ENCODE peak calls at places on chromosomes 12 and 14, in eight cellular contexts. One of them, this sample, is unnamed.

GRCh38 chr12:118290130-118290529 is 82.6 kb downstream of the TAOK3 start:
- DNase-seq in CD8-positive, alpha-beta T cell: no peak
- DNase-seq in breast epithelium: no peak
- DNase-seq in fibroblast of lung: peak
- DNase-seq in colonic mucosa: no peak
- DNase-seq in K562: no peak
- DNase-seq in A549: no peak
- DNase-seq in sigmoid colon: no peak
- DNase-seq in this sample: no peak

GRCh38 chr12:56457817-56458216 is 3.4 kb upstream of the MIP start:
- DNase-seq in breast epithelium: no peak
- DNase-seq in colonic mucosa: no peak
- DNase-seq in fibroblast of lung: no peak
- DNase-seq in A549: no peak
- DNase-seq in CD8-positive, alpha-beta T cell: no peak
- DNase-seq in sigmoid colon: no peak
- DNase-seq in K562: no peak
- DNase-seq in this sample: no peak

GRCh38 chr14:89302396-89302950 is 114.6 kb downstream of the FOXN3 start:
- DNase-seq in K562: no peak
- DNase-seq in sigmoid colon: no peak
- DNase-seq in fibroblast of lung: no peak
- DNase-seq in breast epithelium: no peak
- DNase-seq in colonic mucosa: no peak
- DNase-seq in A549: no peak
- DNase-seq in CD8-positive, alpha-beta T cell: no peak
- DNase-seq in this sample: no peak

GRCh38 chr14:89848165-89848564 is 106.4 kb downstream of the EFCAB11 start:
- DNase-seq in CD8-positive, alpha-beta T cell: no peak
- DNase-seq in sigmoid colon: no peak
- DNase-seq in K562: no peak
- DNase-seq in fibroblast of lung: peak
- DNase-seq in A549: no peak
- DNase-seq in colonic mucosa: no peak
- DNase-seq in breast epithelium: no peak
- DNase-seq in this sample: no peak

GRCh38 chr12:107436376-107436775 is 249.2 kb upstream of the PWP1 start:
- DNase-seq in colonic mucosa: no peak
- DNase-seq in A549: peak
- DNase-seq in CD8-positive, alpha-beta T cell: no peak
- DNase-seq in breast epithelium: no peak
- DNase-seq in sigmoid colon: no peak
- DNase-seq in fibroblast of lung: peak
- DNase-seq in K562: no peak
- DNase-seq in this sample: no peak

GRCh38 chr12:10170199-10170598 is 1.7 kb downstream of the OLR1 start:
- DNase-seq in A549: no peak
- DNase-seq in CD8-positive, alpha-beta T cell: no peak
- DNase-seq in fibroblast of lung: no peak
- DNase-seq in colonic mucosa: no peak
- DNase-seq in breast epithelium: no peak
- DNase-seq in sigmoid colon: no peak
- DNase-seq in K562: no peak
- DNase-seq in this sample: no peak

GRCh38 chr12:43079481-43079880 is 472.5 kb downstream of the ADAMTS20 start:
- DNase-seq in sigmoid colon: no peak
- DNase-seq in K562: no peak
- DNase-seq in CD8-positive, alpha-beta T cell: no peak
- DNase-seq in breast epithelium: no peak
- DNase-seq in colonic mucosa: no peak
- DNase-seq in fibroblast of lung: no peak
- DNase-seq in A549: no peak
- DNase-seq in this sample: no peak

GRCh38 chr12:131041968-131042847 is 88.5 kb downstream of the ADGRD1 start:
- DNase-seq in breast epithelium: no peak
- DNase-seq in sigmoid colon: no peak
- DNase-seq in CD8-positive, alpha-beta T cell: no peak
- DNase-seq in K562: no peak
- DNase-seq in A549: no peak
- DNase-seq in fibroblast of lung: no peak
- DNase-seq in colonic mucosa: no peak
- DNase-seq in this sample: no peak

GRCh38 chr14:76917158-76917596 is 91.0 kb downstream of the LRRC74A start:
- DNase-seq in breast epithelium: no peak
- DNase-seq in sigmoid colon: peak
- DNase-seq in fibroblast of lung: peak
- DNase-seq in K562: peak
- DNase-seq in CD8-positive, alpha-beta T cell: no peak
- DNase-seq in colonic mucosa: peak
- DNase-seq in A549: peak
- DNase-seq in this sample: peak

GRCh38 chr12:111178194-111179081 is 190.5 kb downstream of the PHETA1 start:
- DNase-seq in A549: no peak
- DNase-seq in CD8-positive, alpha-beta T cell: no peak
- DNase-seq in fibroblast of lung: peak
- DNase-seq in breast epithelium: no peak
- DNase-seq in sigmoid colon: no peak
- DNase-seq in colonic mucosa: no peak
- DNase-seq in K562: no peak
- DNase-seq in this sample: no peak

GRCh38 chr14:57008534-57008933 is 198.3 kb upstream of the OTX2 start:
- DNase-seq in K562: no peak
- DNase-seq in A549: no peak
- DNase-seq in colonic mucosa: no peak
- DNase-seq in breast epithelium: no peak
- DNase-seq in sigmoid colon: no peak
- DNase-seq in fibroblast of lung: no peak
- DNase-seq in CD8-positive, alpha-beta T cell: no peak
- DNase-seq in this sample: no peak

GRCh38 chr14:52950410-52950897 is 396 bp downstream of the FERMT2 start:
- DNase-seq in sigmoid colon: peak
- DNase-seq in K562: peak
- DNase-seq in colonic mucosa: peak
- DNase-seq in fibroblast of lung: peak
- DNase-seq in CD8-positive, alpha-beta T cell: no peak
- DNase-seq in breast epithelium: peak
- DNase-seq in A549: peak
- DNase-seq in this sample: peak

GRCh38 chr12:111645433-111645832 is 40.3 kb downstream of the BRAP start:
- DNase-seq in K562: no peak
- DNase-seq in fibroblast of lung: peak
- DNase-seq in A549: no peak
- DNase-seq in colonic mucosa: no peak
- DNase-seq in CD8-positive, alpha-beta T cell: no peak
- DNase-seq in sigmoid colon: no peak
- DNase-seq in breast epithelium: no peak
- DNase-seq in this sample: no peak

GRCh38 chr14:35144029-35144428 is 21.7 kb downstream of the PRORP start:
- DNase-seq in breast epithelium: no peak
- DNase-seq in A549: no peak
- DNase-seq in CD8-positive, alpha-beta T cell: no peak
- DNase-seq in sigmoid colon: no peak
- DNase-seq in colonic mucosa: no peak
- DNase-seq in K562: no peak
- DNase-seq in fibroblast of lung: no peak
- DNase-seq in this sample: no peak

GRCh38 chr14:93302688-93303581 is 29.9 kb downstream of the BTBD7 start:
- DNase-seq in CD8-positive, alpha-beta T cell: no peak
- DNase-seq in breast epithelium: no peak
- DNase-seq in A549: no peak
- DNase-seq in K562: no peak
- DNase-seq in fibroblast of lung: no peak
- DNase-seq in sigmoid colon: no peak
- DNase-seq in colonic mucosa: no peak
- DNase-seq in this sample: no peak

GRCh38 chr14:95518045-95518751 is 1.7 kb upstream of the SYNE3 start:
- DNase-seq in sigmoid colon: no peak
- DNase-seq in CD8-positive, alpha-beta T cell: no peak
- DNase-seq in breast epithelium: no peak
- DNase-seq in fibroblast of lung: no peak
- DNase-seq in colonic mucosa: no peak
- DNase-seq in A549: no peak
- DNase-seq in K562: no peak
- DNase-seq in this sample: peak

GRCh38 chr12:49050507-49051372 is 9.9 kb downstream of the KMT2D start:
- DNase-seq in fibroblast of lung: no peak
- DNase-seq in K562: no peak
- DNase-seq in sigmoid colon: no peak
- DNase-seq in A549: no peak
- DNase-seq in breast epithelium: no peak
- DNase-seq in CD8-positive, alpha-beta T cell: no peak
- DNase-seq in colonic mucosa: no peak
- DNase-seq in this sample: peak

GRCh38 chr12:3641428-3641883 is 111.5 kb downstream of the CRACR2A start:
- DNase-seq in K562: no peak
- DNase-seq in A549: no peak
- DNase-seq in CD8-positive, alpha-beta T cell: no peak
- DNase-seq in fibroblast of lung: peak
- DNase-seq in sigmoid colon: no peak
- DNase-seq in colonic mucosa: no peak
- DNase-seq in breast epithelium: no peak
- DNase-seq in this sample: no peak

GRCh38 chr12:96106137-96106536 is 70.8 kb upstream of the LTA4H start:
- DNase-seq in K562: no peak
- DNase-seq in sigmoid colon: no peak
- DNase-seq in A549: no peak
- DNase-seq in fibroblast of lung: no peak
- DNase-seq in CD8-positive, alpha-beta T cell: no peak
- DNase-seq in colonic mucosa: no peak
- DNase-seq in breast epithelium: no peak
- DNase-seq in this sample: no peak

GRCh38 chr12:98645572-98646067 is 530 bp downstream of the APAF1 start:
- DNase-seq in A549: peak
- DNase-seq in colonic mucosa: peak
- DNase-seq in K562: peak
- DNase-seq in fibroblast of lung: no peak
- DNase-seq in CD8-positive, alpha-beta T cell: no peak
- DNase-seq in sigmoid colon: peak
- DNase-seq in breast epithelium: no peak
- DNase-seq in this sample: no peak
- H3K4me3 ChIP-seq in A549: peak
- H3K4me3 ChIP-seq in colonic mucosa: peak
- H3K4me3 ChIP-seq in K562: peak
- H3K4me3 ChIP-seq in fibroblast of lung: peak
- H3K4me3 ChIP-seq in CD8-positive, alpha-beta T cell: peak
- H3K4me3 ChIP-seq in sigmoid colon: peak
- H3K4me3 ChIP-seq in breast epithelium: peak
- H3K4me3 ChIP-seq in this sample: peak

DNA sequence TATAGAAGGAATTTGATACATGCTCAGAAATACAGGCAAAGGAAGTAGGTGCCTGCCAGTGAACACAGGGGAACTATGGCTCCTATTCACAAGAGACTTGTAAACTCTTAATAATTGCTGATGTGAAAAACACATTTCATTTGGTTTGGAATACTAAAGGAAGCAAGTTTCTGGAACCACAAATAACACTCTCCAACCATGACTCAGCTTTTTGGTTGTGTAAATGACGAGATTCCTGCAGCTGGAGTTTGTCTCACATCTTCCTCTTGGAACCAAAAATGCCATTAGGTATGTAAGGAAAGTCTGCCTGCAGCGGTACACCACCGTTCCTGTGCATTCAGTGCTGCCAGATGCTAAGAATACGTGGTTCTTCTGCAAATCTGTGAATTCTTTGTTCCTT is 4.5 kb upstream of the OR11H6 start:
- DNase-seq in fibroblast of lung: no peak
- DNase-seq in sigmoid colon: no peak
- DNase-seq in K562: no peak
- DNase-seq in A549: no peak
- DNase-seq in CD8-positive, alpha-beta T cell: no peak
- DNase-seq in breast epithelium: no peak
- DNase-seq in colonic mucosa: no peak
- DNase-seq in this sample: no peak
- H3K27ac ChIP-seq in fibroblast of lung: no peak
- H3K27ac ChIP-seq in sigmoid colon: no peak
- H3K27ac ChIP-seq in K562: no peak
- H3K27ac ChIP-seq in A549: peak
- H3K27ac ChIP-seq in CD8-positive, alpha-beta T cell: no peak
- H3K27ac ChIP-seq in breast epithelium: no peak
- H3K27ac ChIP-seq in colonic mucosa: no peak
- H3K27ac ChIP-seq in this sample: no peak

DNA sequence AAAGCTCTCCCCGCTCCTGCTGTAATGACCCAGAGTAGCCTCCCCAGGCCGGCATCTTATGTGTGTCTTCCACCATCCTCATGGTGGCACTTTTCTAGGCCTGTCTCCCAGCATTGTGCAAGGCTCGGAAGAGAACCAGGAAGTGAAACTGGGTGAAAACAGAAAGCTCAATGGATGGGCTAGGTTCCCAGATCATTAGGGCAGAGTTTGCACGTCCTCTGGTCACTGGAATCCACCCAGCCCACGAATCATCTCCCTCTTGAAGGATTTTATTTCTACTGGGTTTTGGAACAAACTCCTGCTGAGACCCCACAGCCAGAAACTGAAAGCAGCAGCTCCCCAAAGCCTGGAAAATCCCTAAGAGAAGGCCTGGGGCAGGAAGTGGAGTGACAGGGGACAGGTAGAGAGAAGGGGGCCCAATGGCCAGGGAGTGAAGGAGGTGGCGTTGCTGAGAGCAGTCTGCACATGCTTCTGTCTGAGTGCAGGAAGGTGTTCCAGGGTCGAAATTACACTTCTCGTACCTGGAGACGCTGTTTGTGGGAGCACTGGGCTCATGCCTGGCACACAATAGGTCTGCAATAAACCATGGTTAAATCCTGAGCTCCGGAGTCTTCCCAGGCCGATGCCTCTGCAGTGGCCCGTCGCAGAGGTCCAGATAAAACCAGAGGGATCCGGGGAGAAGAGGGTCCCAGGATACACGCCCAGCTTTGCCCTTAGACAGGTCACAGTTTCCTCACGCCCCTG is 15.6 kb downstream of the ACVRL1 start:
- DNase-seq in breast epithelium: no peak
- DNase-seq in sigmoid colon: peak
- DNase-seq in colonic mucosa: peak
- DNase-seq in A549: no peak
- DNase-seq in K562: no peak
- DNase-seq in CD8-positive, alpha-beta T cell: no peak
- DNase-seq in fibroblast of lung: peak
- DNase-seq in this sample: peak
- H3K4me3 ChIP-seq in breast epithelium: peak
- H3K4me3 ChIP-seq in sigmoid colon: peak
- H3K4me3 ChIP-seq in colonic mucosa: no peak
- H3K4me3 ChIP-seq in A549: no peak
- H3K4me3 ChIP-seq in K562: no peak
- H3K4me3 ChIP-seq in CD8-positive, alpha-beta T cell: no peak
- H3K4me3 ChIP-seq in fibroblast of lung: no peak
- H3K4me3 ChIP-seq in this sample: no peak

DNA sequence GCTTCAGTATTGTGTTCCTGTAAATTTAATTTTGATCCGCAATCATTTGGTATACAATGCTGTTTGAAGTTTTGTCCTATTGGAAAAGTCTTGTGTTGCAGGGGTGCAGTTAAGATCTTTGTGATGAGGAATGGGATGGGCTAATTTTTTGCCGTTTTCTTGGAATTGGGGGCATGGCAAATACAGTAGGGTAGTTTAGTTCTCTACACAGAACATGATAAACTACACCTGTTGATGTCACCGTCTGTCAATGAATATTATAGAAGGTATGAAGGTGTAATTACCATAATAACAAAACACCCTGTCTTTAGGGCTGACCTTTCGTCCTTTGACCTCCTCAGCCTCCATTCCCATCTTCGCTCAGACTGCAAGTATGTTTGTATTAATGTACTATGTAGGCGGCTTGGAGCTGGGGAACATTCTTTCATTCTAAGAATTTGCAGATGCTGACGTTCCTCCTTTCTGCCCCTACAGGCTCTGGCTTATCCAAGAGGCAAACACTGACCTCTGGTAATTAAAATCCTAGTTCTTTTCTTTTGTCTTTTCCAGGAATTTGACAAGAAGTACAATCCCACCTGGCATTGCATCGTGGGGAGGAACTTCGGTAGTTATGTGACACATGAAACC is 1.7 kb downstream of the DYNLL1 start:
- DNase-seq in A549: no peak
- DNase-seq in CD8-positive, alpha-beta T cell: no peak
- DNase-seq in colonic mucosa: peak
- DNase-seq in breast epithelium: no peak
- DNase-seq in fibroblast of lung: peak
- DNase-seq in sigmoid colon: no peak
- DNase-seq in K562: no peak
- DNase-seq in this sample: no peak
- H3K27ac ChIP-seq in A549: peak
- H3K27ac ChIP-seq in CD8-positive, alpha-beta T cell: no peak
- H3K27ac ChIP-seq in colonic mucosa: no peak
- H3K27ac ChIP-seq in breast epithelium: peak
- H3K27ac ChIP-seq in fibroblast of lung: no peak
- H3K27ac ChIP-seq in sigmoid colon: peak
- H3K27ac ChIP-seq in K562: peak
- H3K27ac ChIP-seq in this sample: no peak